ENCODE peak calls at places on chromosomes 13 and 19, in seven cellular contexts. One of them, this sample, is unnamed.

GRCh38 chr19:57786286-57786685 is 16.8 kb downstream of the ZNF586 start:
- DNase-seq in bronchial epithelial cell: no peak
- DNase-seq in colonic mucosa: no peak
- DNase-seq in EH: no peak
- DNase-seq in EL: no peak
- DNase-seq in renal cortical epithelial cell: no peak
- DNase-seq in DMS153: no peak
- DNase-seq in this sample: no peak

GRCh38 chr19:39430675-39431593 is 4.8 kb downstream of the RPS16 start:
- DNase-seq in bronchial epithelial cell: peak; percentile 98
- DNase-seq in colonic mucosa: peak; percentile 20
- DNase-seq in EH: peak; percentile 81
- DNase-seq in EL: peak; percentile 90
- DNase-seq in renal cortical epithelial cell: peak; percentile 97
- DNase-seq in DMS153: peak; percentile 95
- DNase-seq in this sample: peak; percentile 52

GRCh38 chr13:40618581-40619478 is 47.6 kb downstream of the FOXO1 start:
- DNase-seq in bronchial epithelial cell: no peak
- DNase-seq in colonic mucosa: no peak
- DNase-seq in EH: no peak
- DNase-seq in EL: no peak
- DNase-seq in renal cortical epithelial cell: no peak
- DNase-seq in DMS153: no peak
- DNase-seq in this sample: no peak

GRCh38 chr19:35792888-35793287 is 17.5 kb downstream of the ARHGAP33 start:
- DNase-seq in bronchial epithelial cell: no peak
- DNase-seq in colonic mucosa: no peak
- DNase-seq in EH: no peak
- DNase-seq in EL: no peak
- DNase-seq in renal cortical epithelial cell: no peak
- DNase-seq in DMS153: no peak
- DNase-seq in this sample: no peak

GRCh38 chr19:56383826-56384605 is 9.3 kb downstream of the ZNF582 start:
- DNase-seq in bronchial epithelial cell: peak; percentile 92
- DNase-seq in colonic mucosa: no peak
- DNase-seq in EH: peak; percentile 13
- DNase-seq in EL: peak; percentile 58
- DNase-seq in renal cortical epithelial cell: no peak
- DNase-seq in DMS153: no peak
- DNase-seq in this sample: peak; percentile 59

GRCh38 chr19:54188224-54188871 is 1.0 kb downstream of the MBOAT7 start:
- DNase-seq in bronchial epithelial cell: no peak
- DNase-seq in colonic mucosa: peak; percentile 63
- DNase-seq in EH: peak; percentile 90
- DNase-seq in EL: peak; percentile 81
- DNase-seq in renal cortical epithelial cell: no peak
- DNase-seq in DMS153: no peak
- DNase-seq in this sample: peak; percentile 75

GRCh38 chr13:35549481-35549880 is 73.0 kb upstream of the MAB21L1 start:
- DNase-seq in bronchial epithelial cell: peak; percentile 85
- DNase-seq in colonic mucosa: no peak
- DNase-seq in EH: peak; percentile 87
- DNase-seq in EL: peak; percentile 88
- DNase-seq in renal cortical epithelial cell: peak; percentile 83
- DNase-seq in DMS153: no peak
- DNase-seq in this sample: peak; percentile 64

GRCh38 chr13:29925457-29925856 is 75.0 kb upstream of the UBL3 start:
- DNase-seq in bronchial epithelial cell: peak; percentile 90
- DNase-seq in colonic mucosa: peak; percentile 83
- DNase-seq in EH: peak; percentile 86
- DNase-seq in EL: peak; percentile 81
- DNase-seq in renal cortical epithelial cell: peak; percentile 93
- DNase-seq in DMS153: peak; percentile 79
- DNase-seq in this sample: peak; percentile 94

GRCh38 chr19:46385636-46386035 is 27.7 kb downstream of the CCDC8 start:
- DNase-seq in bronchial epithelial cell: no peak
- DNase-seq in colonic mucosa: no peak
- DNase-seq in EH: no peak
- DNase-seq in EL: no peak
- DNase-seq in renal cortical epithelial cell: no peak
- DNase-seq in DMS153: no peak
- DNase-seq in this sample: no peak

GRCh38 chr19:8811315-8812172 is 20.6 kb downstream of the ZNF558 start:
- DNase-seq in bronchial epithelial cell: peak; percentile 5
- DNase-seq in colonic mucosa: no peak
- DNase-seq in EH: peak; percentile 11
- DNase-seq in EL: no peak
- DNase-seq in renal cortical epithelial cell: no peak
- DNase-seq in DMS153: no peak
- DNase-seq in this sample: peak; percentile 23

GRCh38 chr19:15595069-15595468 is 19.9 kb upstream of the CYP4F8 start:
- DNase-seq in bronchial epithelial cell: peak; percentile 44
- DNase-seq in colonic mucosa: no peak
- DNase-seq in EH: no peak
- DNase-seq in EL: no peak
- DNase-seq in renal cortical epithelial cell: no peak
- DNase-seq in DMS153: peak; percentile 8
- DNase-seq in this sample: peak; percentile 5

GRCh38 chr13:43908156-43909126 is 28.7 kb downstream of the LACC1 start:
- DNase-seq in bronchial epithelial cell: peak; percentile 88
- DNase-seq in colonic mucosa: no peak
- DNase-seq in EH: peak; percentile 64
- DNase-seq in EL: peak; percentile 61
- DNase-seq in renal cortical epithelial cell: peak; percentile 85
- DNase-seq in DMS153: no peak
- DNase-seq in this sample: peak; percentile 77

GRCh38 chr13:51922771-51923480 is 61.2 kb downstream of the CCDC70 start:
- DNase-seq in bronchial epithelial cell: no peak
- DNase-seq in colonic mucosa: no peak
- DNase-seq in EH: no peak
- DNase-seq in EL: no peak
- DNase-seq in renal cortical epithelial cell: no peak
- DNase-seq in DMS153: no peak
- DNase-seq in this sample: no peak

GRCh38 chr13:45219938-45220375 is 19.1 kb upstream of the KCTD4 start:
- DNase-seq in bronchial epithelial cell: peak; percentile 100
- DNase-seq in colonic mucosa: no peak
- DNase-seq in EH: peak; percentile 78
- DNase-seq in EL: peak; percentile 88
- DNase-seq in renal cortical epithelial cell: peak; percentile 98
- DNase-seq in DMS153: peak; percentile 69
- DNase-seq in this sample: peak; percentile 63

GRCh38 chr19:7013678-7014077 is 7.6 kb downstream of the MBD3L2B start:
- DNase-seq in bronchial epithelial cell: peak; percentile 66
- DNase-seq in colonic mucosa: peak; percentile 3
- DNase-seq in EH: peak; percentile 3
- DNase-seq in EL: peak; percentile 27
- DNase-seq in renal cortical epithelial cell: peak; percentile 78
- DNase-seq in DMS153: no peak
- DNase-seq in this sample: peak; percentile 42

GRCh38 chr19:12647490-12648071 is 19.0 kb downstream of the MAN2B1 start:
- DNase-seq in bronchial epithelial cell: peak; percentile 39
- DNase-seq in colonic mucosa: peak; percentile 87
- DNase-seq in EH: peak; percentile 44
- DNase-seq in EL: peak; percentile 36
- DNase-seq in renal cortical epithelial cell: peak; percentile 29
- DNase-seq in DMS153: peak; percentile 31
- DNase-seq in this sample: peak; percentile 74

GRCh38 chr13:26855071-26855470 is 94.5 kb upstream of the GPR12 start:
- DNase-seq in bronchial epithelial cell: no peak
- DNase-seq in colonic mucosa: no peak
- DNase-seq in EH: no peak
- DNase-seq in EL: no peak
- DNase-seq in renal cortical epithelial cell: no peak
- DNase-seq in DMS153: no peak
- DNase-seq in this sample: no peak

GRCh38 chr19:35272122-35272715 is 3.5 kb downstream of the USF2 start:
- DNase-seq in bronchial epithelial cell: no peak
- DNase-seq in colonic mucosa: peak; percentile 33
- DNase-seq in EH: no peak
- DNase-seq in EL: no peak
- DNase-seq in renal cortical epithelial cell: no peak
- DNase-seq in DMS153: no peak
- DNase-seq in this sample: no peak

GRCh38 chr19:28169168-28169862 is 1043.6 kb downstream of the UQCRFS1 start:
- DNase-seq in bronchial epithelial cell: no peak
- DNase-seq in colonic mucosa: no peak
- DNase-seq in EH: no peak
- DNase-seq in EL: no peak
- DNase-seq in renal cortical epithelial cell: no peak
- DNase-seq in DMS153: no peak
- DNase-seq in this sample: no peak

GRCh38 chr13:103883152-103883551 is 816.9 kb upstream of the SLC10A2 start:
- DNase-seq in bronchial epithelial cell: peak; percentile 95
- DNase-seq in colonic mucosa: peak; percentile 33
- DNase-seq in EH: peak; percentile 61
- DNase-seq in EL: peak; percentile 76
- DNase-seq in renal cortical epithelial cell: peak; percentile 92
- DNase-seq in DMS153: peak; percentile 92
- DNase-seq in this sample: peak; percentile 92

GRCh38 chr13:60020288-60020687 is 143.4 kb downstream of the DIAPH3 start:
- DNase-seq in bronchial epithelial cell: no peak
- DNase-seq in colonic mucosa: no peak
- DNase-seq in EH: no peak
- DNase-seq in EL: no peak
- DNase-seq in renal cortical epithelial cell: no peak
- DNase-seq in DMS153: no peak
- DNase-seq in this sample: no peak

GRCh38 chr19:31439270-31439573 is 90.0 kb upstream of the TSHZ3 start:
- DNase-seq in bronchial epithelial cell: no peak
- DNase-seq in colonic mucosa: no peak
- DNase-seq in EH: no peak
- DNase-seq in EL: no peak
- DNase-seq in renal cortical epithelial cell: no peak
- DNase-seq in DMS153: no peak
- DNase-seq in this sample: no peak

GRCh38 chr19:18507727-18508440 is 14.0 kb downstream of the ELL start:
- DNase-seq in bronchial epithelial cell: no peak
- DNase-seq in colonic mucosa: peak; percentile 50
- DNase-seq in EH: peak; percentile 45
- DNase-seq in EL: no peak
- DNase-seq in renal cortical epithelial cell: peak; percentile 43
- DNase-seq in DMS153: no peak
- DNase-seq in this sample: no peak

GRCh38 chr13:43846496-43846895 is 33.0 kb downstream of the CCDC122 start:
- DNase-seq in bronchial epithelial cell: no peak
- DNase-seq in colonic mucosa: no peak
- DNase-seq in EH: peak; percentile 73
- DNase-seq in EL: peak; percentile 8
- DNase-seq in renal cortical epithelial cell: no peak
- DNase-seq in DMS153: no peak
- DNase-seq in this sample: peak; percentile 78

GRCh38 chr19:30686252-30686762 is 314.1 kb downstream of the ZNF536 start:
- DNase-seq in bronchial epithelial cell: no peak
- DNase-seq in colonic mucosa: no peak
- DNase-seq in EH: peak; percentile 6
- DNase-seq in EL: peak; percentile 2
- DNase-seq in renal cortical epithelial cell: no peak
- DNase-seq in DMS153: no peak
- DNase-seq in this sample: peak; percentile 52

GRCh38 chr19:45599286-45599685 is 2.7 kb downstream of the GPR4 start:
- DNase-seq in bronchial epithelial cell: no peak
- DNase-seq in colonic mucosa: no peak
- DNase-seq in EH: no peak
- DNase-seq in EL: no peak
- DNase-seq in renal cortical epithelial cell: no peak
- DNase-seq in DMS153: no peak
- DNase-seq in this sample: no peak

GRCh38 chr19:41308450-41309224 is 1.3 kb upstream of the CCDC97 start:
- DNase-seq in bronchial epithelial cell: peak; percentile 79
- DNase-seq in colonic mucosa: peak; percentile 98
- DNase-seq in EH: peak; percentile 91
- DNase-seq in EL: peak; percentile 89
- DNase-seq in renal cortical epithelial cell: peak; percentile 82
- DNase-seq in DMS153: peak; percentile 68
- DNase-seq in this sample: peak; percentile 85

GRCh38 chr13:53445682-53446081 is 417.1 kb downstream of the OLFM4 start:
- DNase-seq in bronchial epithelial cell: no peak
- DNase-seq in colonic mucosa: no peak
- DNase-seq in EH: no peak
- DNase-seq in EL: no peak
- DNase-seq in renal cortical epithelial cell: no peak
- DNase-seq in DMS153: no peak
- DNase-seq in this sample: no peak

GRCh38 chr19:5118026-5118425 is 149.1 kb downstream of the KDM4B start:
- DNase-seq in bronchial epithelial cell: no peak
- DNase-seq in colonic mucosa: no peak
- DNase-seq in EH: no peak
- DNase-seq in EL: no peak
- DNase-seq in renal cortical epithelial cell: no peak
- DNase-seq in DMS153: no peak
- DNase-seq in this sample: no peak

GRCh38 chr13:78121459-78122348 is 203.1 kb upstream of the EDNRB start:
- DNase-seq in bronchial epithelial cell: peak; percentile 61
- DNase-seq in colonic mucosa: peak; percentile 42
- DNase-seq in EH: peak; percentile 66
- DNase-seq in EL: peak; percentile 54
- DNase-seq in renal cortical epithelial cell: peak; percentile 64
- DNase-seq in DMS153: peak; percentile 8
- DNase-seq in this sample: peak; percentile 72

GRCh38 chr19:41462497-41462896 is 19.5 kb downstream of the ERICH4 start:
- DNase-seq in bronchial epithelial cell: no peak
- DNase-seq in colonic mucosa: no peak
- DNase-seq in EH: no peak
- DNase-seq in EL: no peak
- DNase-seq in renal cortical epithelial cell: no peak
- DNase-seq in DMS153: no peak
- DNase-seq in this sample: no peak

GRCh38 chr19:38543807-38544568 is 73.8 kb downstream of the MAP4K1 start:
- DNase-seq in bronchial epithelial cell: peak; percentile 79
- DNase-seq in colonic mucosa: peak; percentile 40
- DNase-seq in EH: peak; percentile 95
- DNase-seq in EL: peak; percentile 97
- DNase-seq in renal cortical epithelial cell: peak; percentile 64
- DNase-seq in DMS153: peak; percentile 45
- DNase-seq in this sample: peak; percentile 89

GRCh38 chr13:99601535-99601934 is 100.3 kb downstream of the TM9SF2 start:
- DNase-seq in bronchial epithelial cell: no peak
- DNase-seq in colonic mucosa: no peak
- DNase-seq in EH: no peak
- DNase-seq in EL: no peak
- DNase-seq in renal cortical epithelial cell: no peak
- DNase-seq in DMS153: no peak
- DNase-seq in this sample: no peak